ENCODE peak calls at places on chromosome 13, in six cellular contexts. J is coronary artery, H is AG09319, T is brain microvascular endothelial cell, Z is activated B cell treated with CpG ODN at 0.5 μM for 24 hours, Y is thoracic aorta. M is an unnamed sample.

GRCh38 chr13:80256352-80256932 is 84.5 kb downstream of the SPRY2 start:
- DNase-seq in Z (no peak), T (no peak), J (no peak), Y (no peak), H (no peak), M (no peak)

GRCh38 chr13:58884810-58885209 is 1253.3 kb downstream of the PCDH17 start:
- DNase-seq in H (no peak), T (no peak), J (no peak), Z (no peak), Y (no peak), M (no peak)

GRCh38 chr13:86731987-86732386 is 932.8 kb upstream of the SLITRK6 start:
- DNase-seq in Z (no peak), T (no peak), Y (no peak), J (no peak), H (no peak), M (no peak)

GRCh38 chr13:99990045-99990977 is 8.7 kb downstream of the ZIC2 start:
- DNase-seq in T (no peak), Y (no peak), H (no peak), Z (no peak), J (no peak), M (no peak)

GRCh38 chr13:107025991-107026390 is 458.1 kb upstream of the ARGLU1 start:
- DNase-seq in H (no peak), T (peak; percentile 56), J (peak; percentile 91), Z (no peak), Y (peak; percentile 81), M (no peak)

GRCh38 chr13:114140131-114140908 is 7.9 kb upstream of the RASA3 start:
- DNase-seq in J (no peak), Y (no peak), H (no peak), T (no peak), Z (no peak), M (no peak)

GRCh38 chr13:67134322-67135129 is 95.6 kb downstream of the PCDH9 start:
- DNase-seq in J (no peak), T (peak; percentile 9), Y (no peak), H (no peak), Z (no peak), M (no peak)

GRCh38 chr13:98664047-98664446 is 87.1 kb upstream of the STK24 start:
- DNase-seq in T (peak; percentile 89), Z (no peak), H (no peak), J (no peak), Y (no peak), M (no peak)

GRCh38 chr13:96652506-96652905 is 341.8 kb downstream of the OXGR1 start:
- DNase-seq in T (no peak), H (no peak), J (no peak), Y (no peak), Z (no peak), M (no peak)

GRCh38 chr13:83498486-83499190 is 383.6 kb downstream of the SLITRK1 start:
- DNase-seq in H (peak; percentile 29), J (no peak), Y (no peak), T (peak; percentile 11), Z (no peak), M (no peak)

GRCh38 chr13:109055850-109056249 is 426.4 kb downstream of the MYO16 start:
- DNase-seq in J (no peak), Z (no peak), Y (no peak), H (no peak), T (no peak), M (no peak)

GRCh38 chr13:100984349-100984748 is 309.8 kb upstream of the TMTC4 start:
- DNase-seq in J (no peak), H (no peak), Y (no peak), T (no peak), Z (no peak), M (no peak)

GRCh38 chr13:95038949-95039348 is 262.3 kb downstream of the ABCC4 start:
- DNase-seq in Y (no peak), T (no peak), H (no peak), J (no peak), Z (no peak), M (no peak)

GRCh38 chr13:22836475-22836874 is 344.3 kb upstream of the SGCG start:
- DNase-seq in Z (no peak), J (no peak), H (no peak), Y (no peak), T (no peak), M (no peak)

GRCh38 chr13:58907347-58907746 is 1256.4 kb downstream of the DIAPH3 start:
- DNase-seq in T (no peak), H (no peak), J (no peak), Z (no peak), Y (no peak), M (no peak)

GRCh38 chr13:91347996-91348905 is 764 bp downstream of the MIR17HG start:
- DNase-seq in Z (peak; percentile 74), Y (no peak), J (peak; percentile 73), T (no peak), H (no peak), M (peak; percentile 84)

GRCh38 chr13:45781553-45782326 is 69.8 kb downstream of the SIAH3 start:
- DNase-seq in Y (peak; percentile 4), H (no peak), T (no peak), J (peak; percentile 31), Z (no peak), M (peak; percentile 85)

GRCh38 chr13:88217372-88217771 is 546.2 kb downstream of the SLITRK5 start:
- DNase-seq in Y (no peak), Z (no peak), H (no peak), T (no peak), J (no peak), M (no peak)

GRCh38 chr13:80131204-80131603 is 209.7 kb downstream of the SPRY2 start:
- DNase-seq in Y (peak; percentile 31), H (no peak), Z (no peak), J (peak; percentile 76), T (peak; percentile 75), M (no peak)

GRCh38 chr13:94323746-94324408 is 155.6 kb downstream of the DCT start:
- DNase-seq in Z (no peak), H (no peak), T (no peak), J (no peak), Y (no peak), M (no peak)

GRCh38 chr13:89627991-89628390 is 1719.5 kb upstream of the MIR17HG start:
- DNase-seq in Y (no peak), H (no peak), T (no peak), Z (no peak), J (no peak), M (no peak)

GRCh38 chr13:108878732-108879131 is 249.3 kb downstream of the MYO16 start:
- DNase-seq in Y (no peak), T (no peak), J (no peak), H (no peak), Z (no peak), M (no peak)

GRCh38 chr13:68692049-68692448 is 1415.6 kb upstream of the ATXN8OS start:
- DNase-seq in Z (no peak), T (no peak), Y (no peak), H (no peak), J (no peak), M (no peak)

GRCh38 chr13:21638319-21639282 is 32.3 kb upstream of the FGF9 start:
- DNase-seq in J (no peak), Y (no peak), Z (no peak), H (no peak), T (no peak), M (no peak)

GRCh38 chr13:44159633-44160279 is 213.9 kb upstream of the SERP2 start:
- DNase-seq in T (no peak), H (no peak), Z (no peak), Y (no peak), J (no peak), M (peak; percentile 23)

GRCh38 chr13:50016421-50016820 is 1.2 kb downstream of the KCNRG start:
- DNase-seq in J (no peak), T (peak; percentile 36), Z (no peak), Y (no peak), H (no peak), M (no peak)

GRCh38 chr13:65744761-65745160 is 1485.4 kb downstream of the PCDH9 start:
- DNase-seq in Z (no peak), Y (no peak), J (no peak), H (no peak), T (no peak), M (no peak)

GRCh38 chr13:33797622-33798021 is 20.3 kb upstream of the RFC3 start:
- DNase-seq in H (no peak), Y (no peak), T (no peak), J (no peak), Z (no peak), M (no peak)

GRCh38 chr13:33796095-33796494 is 21.9 kb upstream of the RFC3 start:
- DNase-seq in Y (no peak), H (no peak), J (no peak), Z (no peak), T (no peak), M (no peak)

GRCh38 chr13:33798023-33798422 is 19.9 kb upstream of the RFC3 start:
- DNase-seq in Z (no peak), H (no peak), Y (no peak), J (no peak), T (no peak), M (no peak)

GRCh38 chr13:33800646-33801186 is 17.2 kb upstream of the RFC3 start:
- DNase-seq in Y (no peak), Z (no peak), T (no peak), H (no peak), J (no peak), M (no peak)

GRCh38 chr13:33799950-33800592 is 17.9 kb upstream of the RFC3 start:
- DNase-seq in Y (no peak), J (no peak), T (peak; percentile 4), Z (no peak), H (no peak), M (no peak)
- TF ChIP-seq CTCF in Y (no peak), J (no peak), T (peak; percentile 48), Z (no peak), H (peak; percentile 64), M (peak; percentile 62)

GRCh38 chr13:28657784-28658538 is 969 bp upstream of the POMP start:
- DNase-seq in Y (no peak), T (no peak), H (no peak), J (no peak), Z (no peak), M (no peak)
- TF ChIP-seq CTCF in Y (no peak), T (peak; percentile 33), H (peak; percentile 18), J (no peak), Z (no peak), M (peak; percentile 47)

DNA sequence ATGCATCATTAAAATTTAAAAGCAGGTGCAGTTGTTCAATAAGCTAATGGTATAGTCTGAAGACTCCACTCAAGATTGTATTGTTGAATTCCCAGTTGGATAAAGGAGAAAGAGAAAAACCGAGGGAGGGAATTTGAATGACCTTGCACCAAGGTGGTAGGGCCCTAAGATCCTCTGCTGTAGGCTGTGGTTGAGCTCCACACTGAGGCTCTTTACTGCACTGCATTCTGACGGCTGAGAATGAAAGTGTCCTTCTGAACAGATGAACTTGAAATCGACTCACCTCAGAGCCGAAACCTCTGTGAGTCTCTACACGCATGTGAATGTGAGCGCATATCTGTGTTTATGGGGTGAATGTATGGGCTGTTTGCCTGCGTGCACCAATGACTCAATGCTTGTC is 388.9 kb upstream of the DACH1 start:
- DNase-seq in Y (no peak), J (no peak), T (peak; percentile 35), Z (no peak), H (no peak), M (no peak)
- TF ChIP-seq CTCF in Y (no peak), J (no peak), T (peak; percentile 88), Z (no peak), H (peak; percentile 75), M (peak; percentile 73)

DNA sequence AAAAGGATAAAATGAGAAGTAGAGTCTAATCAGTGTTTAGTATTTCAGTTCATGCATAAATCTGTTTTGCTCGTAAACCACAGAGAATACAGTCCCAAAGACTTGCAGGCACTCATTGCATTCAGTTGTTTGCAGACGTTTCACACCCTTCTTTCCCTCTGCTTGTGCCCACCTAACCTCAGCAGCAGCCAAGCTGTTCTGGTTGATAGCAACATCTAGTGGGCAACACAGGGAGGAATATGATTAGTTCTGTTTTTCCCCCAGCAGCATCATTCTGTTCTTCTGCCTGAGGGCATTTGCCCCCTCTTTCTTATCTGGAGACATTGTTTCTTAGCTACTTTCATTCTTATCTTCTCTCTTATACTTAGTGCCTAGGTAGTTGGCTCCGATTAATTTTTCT is 135.6 kb downstream of the PAN3 start:
- DNase-seq in Y (no peak), T (no peak), Z (no peak), J (no peak), H (no peak), M (no peak)
- TF ChIP-seq CTCF in Y (no peak), T (peak; percentile 37), Z (no peak), J (no peak), H (no peak), M (peak; percentile 31)